ENCODE peak calls at places on chromosome 13, in six cellular contexts. O is spleen, V is K562, B is endothelial cell of umbilical vein, J is transverse colon, Y is H1. Z is an unnamed sample.

GRCh38 chr13:41495044-41495443 is 37.7 kb downstream of the RGCC start:
- DNase-seq in O (no peak), V (no peak), B (no peak), J (no peak), Y (no peak), Z (no peak)

GRCh38 chr13:110138009-110138699 is 168.8 kb downstream of the COL4A1 start:
- DNase-seq in O (peak; percentile 90), V (peak; percentile 56), B (peak; percentile 74), J (peak; percentile 49), Y (no peak), Z (no peak)

GRCh38 chr13:97878421-97879375 is 74.8 kb upstream of the IPO5 start:
- DNase-seq in O (no peak), V (no peak), B (no peak), J (no peak), Y (no peak), Z (no peak)

GRCh38 chr13:82693607-82694006 is 1188.7 kb downstream of the SLITRK1 start:
- DNase-seq in O (no peak), V (no peak), B (no peak), J (no peak), Y (no peak), Z (no peak)

GRCh38 chr13:28623782-28624706 is 34.9 kb upstream of the POMP start:
- DNase-seq in O (no peak), V (no peak), B (no peak), J (no peak), Y (no peak), Z (no peak)

GRCh38 chr13:37027639-37028038 is 27.1 kb downstream of the EXOSC8 start:
- DNase-seq in O (no peak), V (no peak), B (no peak), J (no peak), Y (no peak), Z (no peak)

GRCh38 chr13:46143239-46143701 is 38.4 kb upstream of the CPB2 start:
- DNase-seq in O (no peak), V (no peak), B (no peak), J (no peak), Y (no peak), Z (no peak)

GRCh38 chr13:96082640-96083039 is 7.3 kb upstream of the HS6ST3 start:
- DNase-seq in O (no peak), V (no peak), B (peak; percentile 41), J (no peak), Y (no peak), Z (no peak)

GRCh38 chr13:25249001-25249543 is 38.2 kb downstream of the MTMR6 start:
- DNase-seq in O (no peak), V (no peak), B (no peak), J (no peak), Y (no peak), Z (no peak)

GRCh38 chr13:46321494-46322225 is 65.4 kb downstream of the RUBCNL start:
- DNase-seq in O (peak; percentile 83), V (peak; percentile 53), B (peak; percentile 63), J (peak; percentile 49), Y (peak; percentile 9), Z (no peak)

GRCh38 chr13:47678201-47678963 is 322.7 kb downstream of the SUCLA2 start:
- DNase-seq in O (no peak), V (no peak), B (no peak), J (no peak), Y (no peak), Z (no peak)

GRCh38 chr13:22047082-22047784 is 376.4 kb downstream of the FGF9 start:
- DNase-seq in O (no peak), V (no peak), B (no peak), J (no peak), Y (no peak), Z (no peak)

GRCh38 chr13:111413407-111414187 is 93.2 kb downstream of the TEX29 start:
- DNase-seq in O (no peak), V (no peak), B (no peak), J (no peak), Y (no peak), Z (no peak)
- H3K4me1 ChIP-seq in O (no peaks in the 10 kb centered on the region), V (no peaks in the 10 kb centered on the region), B (no peaks in the 10 kb centered on the region), J (peaks cover 19% of the 10 kb centered on the region), Y (peaks cover 4% of the 10 kb centered on the region), Z (no peaks in the 10 kb centered on the region)

GRCh38 chr13:30690282-30691188 is 44.8 kb upstream of the ALOX5AP start:
- DNase-seq in O (peak; percentile 86), V (no peak), B (no peak), J (peak; percentile 74), Y (no peak), Z (peak; percentile 90)
- TF ChIP-seq POLR2AphosphoS5 in O (peak; percentile 68), V (no peak), B (no peak), J (peak; percentile 66), Y (no peak), Z (no peak)

GRCh38 chr13:79480954-79481684 is at the start of gene NDFIP2:
- DNase-seq in O (peak; percentile 94), V (peak; percentile 77), B (peak; percentile 85), J (peak; percentile 92), Y (peak; percentile 25), Z (peak; percentile 91)
- TF ChIP-seq POLR2A in O (no peak), V (peak; percentile 82), B (peak; percentile 65), J (peak; percentile 91), Y (peak; percentile 45), Z (peak; percentile 42)

GRCh38 chr13:31950121-31950810 is 81.3 kb upstream of the FRY start:
- DNase-seq in O (no peak), V (no peak), B (no peak), J (no peak), Y (no peak), Z (no peak)

GRCh38 chr13:31946091-31946770 is 85.3 kb upstream of the FRY start:
- DNase-seq in O (no peak), V (no peak), B (no peak), J (no peak), Y (no peak), Z (no peak)

GRCh38 chr13:31945202-31945978 is 86.2 kb upstream of the FRY start:
- DNase-seq in O (no peak), V (no peak), B (no peak), J (peak; percentile 27), Y (no peak), Z (peak; percentile 82)

GRCh38 chr13:31947105-31947504 is 84.5 kb upstream of the FRY start:
- DNase-seq in O (no peak), V (no peak), B (no peak), J (no peak), Y (no peak), Z (no peak)

DNA sequence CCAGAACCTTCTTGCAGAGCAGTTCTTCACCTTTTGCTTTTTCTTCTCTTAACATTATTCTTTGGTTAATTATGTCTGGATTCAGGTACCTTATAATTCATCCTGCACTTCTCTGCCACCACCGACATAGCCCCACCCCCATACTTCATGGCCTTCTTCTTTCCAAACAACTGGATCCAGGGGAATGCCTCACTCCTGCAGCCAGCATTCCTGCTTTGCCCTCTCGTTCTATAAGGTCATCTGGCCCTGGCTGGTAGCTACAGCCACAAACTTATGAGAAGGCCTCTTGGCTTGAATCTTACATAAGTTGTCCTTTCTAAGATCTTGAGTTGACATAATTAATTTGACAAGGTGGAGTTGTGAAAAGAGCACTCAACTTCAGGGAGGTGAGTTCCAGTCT is 84.1 kb upstream of the FRY start:
- DNase-seq in O (no peak), V (no peak), B (no peak), J (no peak), Y (no peak), Z (no peak)
- H3K4me1 ChIP-seq in O (peaks cover 15% of the 10 kb centered on the region), V (peaks cover under 1% of the 10 kb centered on the region), B (no peaks in the 10 kb centered on the region), J (no peaks in the 10 kb centered on the region), Y (peaks cover 2% of the 10 kb centered on the region), Z (peaks cover 35% of the 10 kb centered on the region)

GRCh38 chr13:74061939-74062595 is 72.1 kb downstream of the KLF12 start:
- DNase-seq in O (no peak), V (no peak), B (peak; percentile 34), J (no peak), Y (no peak), Z (no peak)

GRCh38 chr13:74066937-74067336 is 67.3 kb downstream of the KLF12 start:
- DNase-seq in O (no peak), V (no peak), B (peak; percentile 15), J (no peak), Y (no peak), Z (no peak)

GRCh38 chr13:74063533-74064100 is 70.6 kb downstream of the KLF12 start:
- DNase-seq in O (no peak), V (no peak), B (no peak), J (no peak), Y (no peak), Z (no peak)

GRCh38 chr13:74064805-74065204 is 69.4 kb downstream of the KLF12 start:
- DNase-seq in O (no peak), V (no peak), B (no peak), J (no peak), Y (no peak), Z (no peak)

DNA sequence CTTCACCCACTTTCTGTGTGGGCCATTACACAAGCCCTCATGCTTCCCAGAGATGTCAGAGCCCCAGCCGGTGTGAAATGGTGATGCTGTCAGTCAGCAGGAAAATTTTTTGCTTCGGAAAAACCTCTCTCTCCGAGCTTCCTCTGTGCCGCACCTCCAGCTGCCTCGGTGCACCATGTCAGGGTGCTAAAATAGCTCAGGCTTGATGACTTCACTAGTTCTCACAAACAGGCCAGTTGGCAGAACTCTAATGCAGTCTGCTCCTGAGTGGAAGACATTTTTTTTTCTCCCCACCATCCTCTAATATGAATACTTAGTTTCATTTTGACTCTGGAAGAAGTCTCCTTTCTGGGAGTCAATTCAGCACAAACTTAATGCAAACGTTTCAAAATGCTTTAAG is 71.3 kb downstream of the KLF12 start:
- DNase-seq in O (peak; percentile 78), V (no peak), B (no peak), J (peak; percentile 23), Y (no peak), Z (no peak)
- TF ChIP-seq POLR2AphosphoS5 in O (peak; percentile 28), V (no peak), B (no peak), J (peak; percentile 8), Y (no peak), Z (no peak)

Z was measured in suprapubic skin.